ENCODE peak calls at places on chromosomes 6 and 20, in eight cellular contexts. One of them, this sample, is unnamed.
A peak's percentile ranks its signal among the peaks of the same experiment; 100 is the strongest.

GRCh38 chr6:35247642-35248231 is 11.8 kb upstream of the ZNF76 start:
- DNase-seq in natural killer cell: no peak
- DNase-seq in upper lobe of left lung: no peak
- DNase-seq in nephron progenitor cell: no peak
- DNase-seq in brain microvascular endothelial cell: no peak
- DNase-seq in Panc1: no peak
- DNase-seq in OCI-LY7: no peak
- DNase-seq in AG09319: no peak
- DNase-seq in this sample: no peak

GRCh38 chr20:62769346-62770071 is 26.8 kb upstream of the MRGBP start:
- DNase-seq in natural killer cell: no peak
- DNase-seq in upper lobe of left lung: no peak
- DNase-seq in nephron progenitor cell: no peak
- DNase-seq in brain microvascular endothelial cell: no peak
- DNase-seq in Panc1: no peak
- DNase-seq in OCI-LY7: no peak
- DNase-seq in AG09319: no peak
- DNase-seq in this sample: no peak

GRCh38 chr6:153031335-153031955 is 28.9 kb upstream of the MTRF1L start:
- DNase-seq in natural killer cell: no peak
- DNase-seq in upper lobe of left lung: no peak
- DNase-seq in nephron progenitor cell: no peak
- DNase-seq in brain microvascular endothelial cell: no peak
- DNase-seq in Panc1: no peak
- DNase-seq in OCI-LY7: no peak
- DNase-seq in AG09319: no peak
- DNase-seq in this sample: peak; percentile 96

GRCh38 chr6:14386263-14386981 is 268.9 kb downstream of the CD83 start:
- DNase-seq in natural killer cell: no peak
- DNase-seq in upper lobe of left lung: no peak
- DNase-seq in nephron progenitor cell: no peak
- DNase-seq in brain microvascular endothelial cell: no peak
- DNase-seq in Panc1: no peak
- DNase-seq in OCI-LY7: no peak
- DNase-seq in AG09319: no peak
- DNase-seq in this sample: no peak

GRCh38 chr20:48752963-48753362 is 74.8 kb downstream of the PREX1 start:
- DNase-seq in natural killer cell: no peak
- DNase-seq in upper lobe of left lung: no peak
- DNase-seq in nephron progenitor cell: no peak
- DNase-seq in brain microvascular endothelial cell: no peak
- DNase-seq in Panc1: no peak
- DNase-seq in OCI-LY7: peak; percentile 25
- DNase-seq in AG09319: no peak
- DNase-seq in this sample: no peak

GRCh38 chr20:33685328-33686007 is 717 bp downstream of the E2F1 start:
- DNase-seq in natural killer cell: no peak
- DNase-seq in upper lobe of left lung: no peak
- DNase-seq in nephron progenitor cell: no peak
- DNase-seq in brain microvascular endothelial cell: no peak
- DNase-seq in Panc1: no peak
- DNase-seq in OCI-LY7: peak; percentile 98
- DNase-seq in AG09319: no peak
- DNase-seq in this sample: peak; percentile 8

GRCh38 chr20:13610205-13610604 is 28.5 kb downstream of the TASP1 start:
- DNase-seq in natural killer cell: no peak
- DNase-seq in upper lobe of left lung: no peak
- DNase-seq in nephron progenitor cell: no peak
- DNase-seq in brain microvascular endothelial cell: no peak
- DNase-seq in Panc1: no peak
- DNase-seq in OCI-LY7: peak; percentile 9
- DNase-seq in AG09319: no peak
- DNase-seq in this sample: no peak

GRCh38 chr6:165676435-165677068 is 13.5 kb upstream of the PDE10A start:
- DNase-seq in natural killer cell: no peak
- DNase-seq in upper lobe of left lung: no peak
- DNase-seq in nephron progenitor cell: no peak
- DNase-seq in brain microvascular endothelial cell: peak; percentile 83
- DNase-seq in Panc1: no peak
- DNase-seq in OCI-LY7: no peak
- DNase-seq in AG09319: no peak
- DNase-seq in this sample: no peak

GRCh38 chr20:40688129-40689099 is 622 bp downstream of the MAFB start:
- DNase-seq in natural killer cell: no peak
- DNase-seq in upper lobe of left lung: no peak
- DNase-seq in nephron progenitor cell: peak; percentile 32
- DNase-seq in brain microvascular endothelial cell: no peak
- DNase-seq in Panc1: no peak
- DNase-seq in OCI-LY7: no peak
- DNase-seq in AG09319: no peak
- DNase-seq in this sample: no peak

GRCh38 chr20:38875170-38875993 is 50.8 kb upstream of the FAM83D start:
- DNase-seq in natural killer cell: peak; percentile 75
- DNase-seq in upper lobe of left lung: peak; percentile 36
- DNase-seq in nephron progenitor cell: no peak
- DNase-seq in brain microvascular endothelial cell: no peak
- DNase-seq in Panc1: no peak
- DNase-seq in OCI-LY7: peak; percentile 97
- DNase-seq in AG09319: no peak
- DNase-seq in this sample: no peak

GRCh38 chr20:41179961-41180360 is 42.6 kb downstream of the PLCG1 start:
- DNase-seq in natural killer cell: no peak
- DNase-seq in upper lobe of left lung: peak; percentile 14
- DNase-seq in nephron progenitor cell: no peak
- DNase-seq in brain microvascular endothelial cell: no peak
- DNase-seq in Panc1: no peak
- DNase-seq in OCI-LY7: no peak
- DNase-seq in AG09319: no peak
- DNase-seq in this sample: no peak

GRCh38 chr20:8661229-8662023 is 407.5 kb upstream of the PLCB4 start:
- DNase-seq in natural killer cell: no peak
- DNase-seq in upper lobe of left lung: no peak
- DNase-seq in nephron progenitor cell: no peak
- DNase-seq in brain microvascular endothelial cell: no peak
- DNase-seq in Panc1: no peak
- DNase-seq in OCI-LY7: peak; percentile 23
- DNase-seq in AG09319: no peak
- DNase-seq in this sample: no peak

GRCh38 chr20:2749951-2750342 is 50.5 kb downstream of the CPXM1 start:
- DNase-seq in natural killer cell: no peak
- DNase-seq in upper lobe of left lung: no peak
- DNase-seq in nephron progenitor cell: no peak
- DNase-seq in brain microvascular endothelial cell: no peak
- DNase-seq in Panc1: no peak
- DNase-seq in OCI-LY7: no peak
- DNase-seq in AG09319: no peak
- DNase-seq in this sample: no peak

GRCh38 chr6:78511019-78511418 is 356.3 kb upstream of the IRAK1BP1 start:
- DNase-seq in natural killer cell: no peak
- DNase-seq in upper lobe of left lung: no peak
- DNase-seq in nephron progenitor cell: no peak
- DNase-seq in brain microvascular endothelial cell: no peak
- DNase-seq in Panc1: no peak
- DNase-seq in OCI-LY7: no peak
- DNase-seq in AG09319: no peak
- DNase-seq in this sample: no peak

GRCh38 chr6:81826785-81827184 is 74.3 kb upstream of the TENT5A start:
- DNase-seq in natural killer cell: no peak
- DNase-seq in upper lobe of left lung: no peak
- DNase-seq in nephron progenitor cell: no peak
- DNase-seq in brain microvascular endothelial cell: no peak
- DNase-seq in Panc1: no peak
- DNase-seq in OCI-LY7: no peak
- DNase-seq in AG09319: no peak
- DNase-seq in this sample: no peak

GRCh38 chr6:43803783-43804549 is 34.0 kb downstream of the VEGFA start:
- DNase-seq in natural killer cell: no peak
- DNase-seq in upper lobe of left lung: peak; percentile 91
- DNase-seq in nephron progenitor cell: no peak
- DNase-seq in brain microvascular endothelial cell: no peak
- DNase-seq in Panc1: no peak
- DNase-seq in OCI-LY7: no peak
- DNase-seq in AG09319: no peak
- DNase-seq in this sample: peak; percentile 69

GRCh38 chr6:105594821-105595220 is 191.9 kb upstream of the PREP start:
- DNase-seq in natural killer cell: no peak
- DNase-seq in upper lobe of left lung: no peak
- DNase-seq in nephron progenitor cell: no peak
- DNase-seq in brain microvascular endothelial cell: no peak
- DNase-seq in Panc1: no peak
- DNase-seq in OCI-LY7: no peak
- DNase-seq in AG09319: no peak
- DNase-seq in this sample: peak; percentile 75

GRCh38 chr6:89144358-89145041 is 1.4 kb upstream of the PM20D2 start:
- DNase-seq in natural killer cell: no peak
- DNase-seq in upper lobe of left lung: no peak
- DNase-seq in nephron progenitor cell: no peak
- DNase-seq in brain microvascular endothelial cell: no peak
- DNase-seq in Panc1: no peak
- DNase-seq in OCI-LY7: peak; percentile 22
- DNase-seq in AG09319: no peak
- DNase-seq in this sample: no peak

GRCh38 chr6:38273325-38273724 is 366.4 kb downstream of the BTBD9 start:
- DNase-seq in natural killer cell: no peak
- DNase-seq in upper lobe of left lung: no peak
- DNase-seq in nephron progenitor cell: no peak
- DNase-seq in brain microvascular endothelial cell: no peak
- DNase-seq in Panc1: no peak
- DNase-seq in OCI-LY7: no peak
- DNase-seq in AG09319: peak; percentile 15
- DNase-seq in this sample: no peak

GRCh38 chr6:38269773-38270172 is 370.0 kb downstream of the BTBD9 start:
- DNase-seq in natural killer cell: no peak
- DNase-seq in upper lobe of left lung: no peak
- DNase-seq in nephron progenitor cell: no peak
- DNase-seq in brain microvascular endothelial cell: no peak
- DNase-seq in Panc1: no peak
- DNase-seq in OCI-LY7: no peak
- DNase-seq in AG09319: no peak
- DNase-seq in this sample: no peak

GRCh38 chr6:38270367-38270766 is 369.4 kb downstream of the BTBD9 start:
- DNase-seq in natural killer cell: no peak
- DNase-seq in upper lobe of left lung: no peak
- DNase-seq in nephron progenitor cell: no peak
- DNase-seq in brain microvascular endothelial cell: no peak
- DNase-seq in Panc1: no peak
- DNase-seq in OCI-LY7: no peak
- DNase-seq in AG09319: no peak
- DNase-seq in this sample: no peak

GRCh38 chr6:38272222-38272621 is 367.5 kb downstream of the BTBD9 start:
- DNase-seq in natural killer cell: no peak
- DNase-seq in upper lobe of left lung: no peak
- DNase-seq in nephron progenitor cell: no peak
- DNase-seq in brain microvascular endothelial cell: no peak
- DNase-seq in Panc1: no peak
- DNase-seq in OCI-LY7: no peak
- DNase-seq in AG09319: no peak
- DNase-seq in this sample: no peak

GRCh38 chr6:38271081-38271480 is 368.6 kb downstream of the BTBD9 start:
- DNase-seq in natural killer cell: no peak
- DNase-seq in upper lobe of left lung: no peak
- DNase-seq in nephron progenitor cell: no peak
- DNase-seq in brain microvascular endothelial cell: no peak
- DNase-seq in Panc1: no peak
- DNase-seq in OCI-LY7: no peak
- DNase-seq in AG09319: no peak
- DNase-seq in this sample: no peak
- TF ChIP-seq CTCF in natural killer cell: no peak
- TF ChIP-seq CTCF in upper lobe of left lung: no peak
- TF ChIP-seq CTCF in nephron progenitor cell: no peak
- TF ChIP-seq CTCF in brain microvascular endothelial cell: peak; percentile 34
- TF ChIP-seq CTCF in Panc1: no peak
- TF ChIP-seq CTCF in OCI-LY7: no peak
- TF ChIP-seq CTCF in AG09319: no peak
- TF ChIP-seq CTCF in this sample: no peak

GRCh38 chr6:71482742-71483141 is 194.1 kb downstream of the OGFRL1 start:
- DNase-seq in natural killer cell: no peak
- DNase-seq in upper lobe of left lung: no peak
- DNase-seq in nephron progenitor cell: no peak
- DNase-seq in brain microvascular endothelial cell: no peak
- DNase-seq in Panc1: no peak
- DNase-seq in OCI-LY7: no peak
- DNase-seq in AG09319: no peak
- DNase-seq in this sample: peak; percentile 39
- TF ChIP-seq CTCF in natural killer cell: no peak
- TF ChIP-seq CTCF in upper lobe of left lung: no peak
- TF ChIP-seq CTCF in nephron progenitor cell: no peak
- TF ChIP-seq CTCF in brain microvascular endothelial cell: peak; percentile 51
- TF ChIP-seq CTCF in Panc1: peak; percentile 62
- TF ChIP-seq CTCF in OCI-LY7: peak; percentile 47
- TF ChIP-seq CTCF in AG09319: peak; percentile 25
- TF ChIP-seq CTCF in this sample: no peak

GRCh38 chr6:15642276-15642675 is 20.6 kb downstream of the DTNBP1 start:
- DNase-seq in natural killer cell: no peak
- DNase-seq in upper lobe of left lung: no peak
- DNase-seq in nephron progenitor cell: no peak
- DNase-seq in brain microvascular endothelial cell: no peak
- DNase-seq in Panc1: no peak
- DNase-seq in OCI-LY7: peak; percentile 39
- DNase-seq in AG09319: no peak
- DNase-seq in this sample: no peak
- TF ChIP-seq CTCF in natural killer cell: no peak
- TF ChIP-seq CTCF in upper lobe of left lung: no peak
- TF ChIP-seq CTCF in nephron progenitor cell: no peak
- TF ChIP-seq CTCF in brain microvascular endothelial cell: peak; percentile 61
- TF ChIP-seq CTCF in Panc1: peak; percentile 50
- TF ChIP-seq CTCF in OCI-LY7: peak; percentile 73
- TF ChIP-seq CTCF in AG09319: peak; percentile 4
- TF ChIP-seq CTCF in this sample: peak; percentile 19

GRCh38 chr6:156378853-156379252 is 398.3 kb upstream of the ARID1B start:
- DNase-seq in natural killer cell: no peak
- DNase-seq in upper lobe of left lung: no peak
- DNase-seq in nephron progenitor cell: no peak
- DNase-seq in brain microvascular endothelial cell: no peak
- DNase-seq in Panc1: no peak
- DNase-seq in OCI-LY7: peak; percentile 30
- DNase-seq in AG09319: no peak
- DNase-seq in this sample: no peak
- TF ChIP-seq CTCF in natural killer cell: no peak
- TF ChIP-seq CTCF in upper lobe of left lung: no peak
- TF ChIP-seq CTCF in nephron progenitor cell: no peak
- TF ChIP-seq CTCF in brain microvascular endothelial cell: no peak
- TF ChIP-seq CTCF in Panc1: peak; percentile 30
- TF ChIP-seq CTCF in OCI-LY7: peak; percentile 25
- TF ChIP-seq CTCF in AG09319: no peak
- TF ChIP-seq CTCF in this sample: no peak

GRCh38 chr6:30326446-30327231 is at the start of gene TRIM39:
- DNase-seq in natural killer cell: peak; percentile 87
- DNase-seq in upper lobe of left lung: peak; percentile 90
- DNase-seq in nephron progenitor cell: peak; percentile 80
- DNase-seq in brain microvascular endothelial cell: peak; percentile 77
- DNase-seq in Panc1: no peak
- DNase-seq in OCI-LY7: peak; percentile 88
- DNase-seq in AG09319: peak; percentile 55
- DNase-seq in this sample: peak; percentile 44
- TF ChIP-seq CTCF in natural killer cell: no peak
- TF ChIP-seq CTCF in upper lobe of left lung: no peak
- TF ChIP-seq CTCF in nephron progenitor cell: no peak
- TF ChIP-seq CTCF in brain microvascular endothelial cell: no peak
- TF ChIP-seq CTCF in Panc1: no peak
- TF ChIP-seq CTCF in OCI-LY7: no peak
- TF ChIP-seq CTCF in AG09319: no peak
- TF ChIP-seq CTCF in this sample: no peak

GRCh38 chr6:36546958-36547645 is at the start of gene STK38:
- DNase-seq in natural killer cell: peak; percentile 87
- DNase-seq in upper lobe of left lung: peak; percentile 93
- DNase-seq in nephron progenitor cell: peak; percentile 96
- DNase-seq in brain microvascular endothelial cell: peak; percentile 70
- DNase-seq in Panc1: no peak
- DNase-seq in OCI-LY7: peak; percentile 94
- DNase-seq in AG09319: peak; percentile 65
- DNase-seq in this sample: peak; percentile 75
- TF ChIP-seq CTCF in natural killer cell: no peak
- TF ChIP-seq CTCF in upper lobe of left lung: no peak
- TF ChIP-seq CTCF in nephron progenitor cell: no peak
- TF ChIP-seq CTCF in brain microvascular endothelial cell: peak; percentile 28
- TF ChIP-seq CTCF in Panc1: no peak
- TF ChIP-seq CTCF in OCI-LY7: peak; percentile 58
- TF ChIP-seq CTCF in AG09319: peak; percentile 33
- TF ChIP-seq CTCF in this sample: peak; percentile 36

This sample was measured in bronchial epithelial cell.